ENCODE peak calls at places on chromosomes 1 and 21, in nine cellular contexts. C, K, M, T, E, W, I, V and D are unnamed samples.

GRCh38 chr1:13590486-13590885 is 6.9 kb downstream of the PDPN start:
- DNase-seq in T (no peak), K (no peak), C (no peak), E (no peak), W (no peak), V (no peak), M (no peak), I (no peak), D (no peak)

GRCh38 chr21:34092241-34092921 is 19.0 kb downstream of the MRPS6 start:
- DNase-seq in I (no peak), T (no peak), K (no peak), V (no peak), M (no peak), C (no peak), W (no peak), E (no peak), D (no peak)

GRCh38 chr1:181743878-181744312 is 260.6 kb downstream of the CACNA1E start:
- DNase-seq in C (no peak), T (no peak), V (no peak), K (no peak), E (peak), I (no peak), M (no peak), W (peak), D (no peak)

GRCh38 chr1:210376836-210377377 is 48.2 kb downstream of the HHAT start:
- DNase-seq in T (no peak), M (peak), I (no peak), C (no peak), E (no peak), W (peak), V (no peak), K (no peak), D (no peak)

GRCh38 chr1:245079021-245079609 is 75.7 kb upstream of the KIF26B start:
- DNase-seq in T (no peak), W (peak), E (no peak), M (peak), K (no peak), C (no peak), V (no peak), I (no peak), D (no peak)

GRCh38 chr1:61056674-61057439 is 25.5 kb upstream of the NFIA start:
- DNase-seq in T (peak), M (peak), E (peak), I (no peak), K (peak), C (no peak), V (peak), W (peak), D (peak)

GRCh38 chr1:45840704-45841103 is 37.3 kb downstream of the MAST2 start:
- DNase-seq in T (no peak), M (peak), W (peak), I (no peak), K (peak), V (no peak), C (no peak), E (peak), D (no peak)

GRCh38 chr1:157893681-157894080 is 52.1 kb upstream of the CD5L start:
- DNase-seq in C (no peak), M (no peak), T (no peak), W (no peak), K (no peak), E (no peak), V (no peak), I (no peak), D (no peak)

GRCh38 chr1:244860914-244861610 is 3.3 kb downstream of the HNRNPU start:
- DNase-seq in C (no peak), I (no peak), T (no peak), V (no peak), K (no peak), M (no peak), W (peak), E (no peak), D (no peak)

GRCh38 chr1:27525296-27526271 is 35.6 kb upstream of the WASF2 start:
- DNase-seq in K (no peak), I (peak), W (no peak), E (no peak), V (peak), T (peak), C (peak), M (no peak), D (peak)

GRCh38 chr1:39977202-39977601 is 22.3 kb downstream of the MFSD2A start:
- DNase-seq in V (no peak), W (peak), T (no peak), M (no peak), K (no peak), C (no peak), E (no peak), I (no peak), D (no peak)

GRCh38 chr1:59071289-59071688 is 225.6 kb upstream of the FGGY start:
- DNase-seq in E (no peak), V (no peak), M (no peak), K (no peak), C (no peak), W (no peak), T (no peak), I (no peak), D (no peak)

GRCh38 chr1:10693497-10694273 is 102.8 kb downstream of the CASZ1 start:
- DNase-seq in M (peak), E (peak), C (peak), W (peak), I (peak), K (no peak), V (no peak), T (no peak), D (peak)

GRCh38 chr1:48775817-48776399 is 783 bp downstream of the BEND5 start:
- DNase-seq in E (no peak), I (no peak), W (no peak), V (no peak), T (no peak), K (no peak), C (no peak), M (no peak), D (no peak)

GRCh38 chr1:85638412-85638811 is 57.9 kb downstream of the CCN1 start:
- DNase-seq in K (no peak), T (no peak), I (no peak), E (no peak), V (no peak), M (no peak), C (no peak), W (no peak), D (no peak)

GRCh38 chr1:109832935-109833334 is 69.2 kb upstream of the EPS8L3 start:
- DNase-seq in V (no peak), I (no peak), E (no peak), K (no peak), W (no peak), M (no peak), T (no peak), C (no peak), D (no peak)

GRCh38 chr1:232925421-232926202 is 24.8 kb upstream of the NTPCR start:
- DNase-seq in M (no peak), W (no peak), I (no peak), V (no peak), T (no peak), C (no peak), K (no peak), E (no peak), D (no peak)

GRCh38 chr1:42454409-42454808 is 1.4 kb downstream of the ZMYND12 start:
- DNase-seq in I (no peak), T (no peak), V (no peak), C (no peak), W (no peak), M (no peak), K (no peak), E (peak), D (no peak)

GRCh38 chr1:171743014-171743870 is 1.4 kb upstream of the VAMP4 start:
- DNase-seq in M (peak), E (peak), T (no peak), C (no peak), W (peak), V (no peak), K (no peak), I (no peak), D (no peak)

GRCh38 chr1:97942161-97943123 is 21.6 kb upstream of the DPYD start:
- DNase-seq in W (no peak), E (no peak), I (no peak), C (no peak), K (no peak), T (no peak), M (no peak), V (no peak), D (no peak)

GRCh38 chr21:38272215-38272614 is 15.4 kb downstream of the KCNJ15 start:
- DNase-seq in I (no peak), C (no peak), E (no peak), T (no peak), W (peak), M (no peak), V (no peak), K (no peak), D (no peak)